ENCODE peak calls at places on chromosomes 5 and 9, in seven cellular contexts. One of them, this sample, is unnamed.
A peak's percentile ranks its signal among the peaks of the same experiment; 100 is the strongest.

GRCh38 chr5:168600409-168600808 is 21.2 kb upstream of the PANK3 start:
- DNase-seq in GM23248: no peak
- DNase-seq in PC-3: no peak
- DNase-seq in GM23338: peak; percentile 62
- DNase-seq in HCT116: no peak
- DNase-seq in SK-N-SH: peak; percentile 79
- DNase-seq in hepatocyte: peak; percentile 23
- DNase-seq in this sample: no peak

GRCh38 chr9:119366909-119367690 is 2.1 kb downstream of the BRINP1 start:
- DNase-seq in GM23248: no peak
- DNase-seq in PC-3: no peak
- DNase-seq in GM23338: no peak
- DNase-seq in HCT116: no peak
- DNase-seq in SK-N-SH: no peak
- DNase-seq in hepatocyte: no peak
- DNase-seq in this sample: no peak

GRCh38 chr5:116740771-116741170 is 166.1 kb upstream of the SEMA6A start:
- DNase-seq in GM23248: no peak
- DNase-seq in PC-3: no peak
- DNase-seq in GM23338: no peak
- DNase-seq in HCT116: no peak
- DNase-seq in SK-N-SH: no peak
- DNase-seq in hepatocyte: no peak
- DNase-seq in this sample: no peak

GRCh38 chr5:1542755-1543154 is 19.0 kb upstream of the LPCAT1 start:
- DNase-seq in GM23248: peak; percentile 87
- DNase-seq in PC-3: peak; percentile 98
- DNase-seq in GM23338: no peak
- DNase-seq in HCT116: peak; percentile 79
- DNase-seq in SK-N-SH: no peak
- DNase-seq in hepatocyte: no peak
- DNase-seq in this sample: no peak

GRCh38 chr9:115847245-115847644 is 306.3 kb upstream of the PAPPA start:
- DNase-seq in GM23248: peak; percentile 83
- DNase-seq in PC-3: peak; percentile 38
- DNase-seq in GM23338: no peak
- DNase-seq in HCT116: no peak
- DNase-seq in SK-N-SH: no peak
- DNase-seq in hepatocyte: no peak
- DNase-seq in this sample: no peak

GRCh38 chr5:61464512-61464911 is 132.5 kb downstream of the ZSWIM6 start:
- DNase-seq in GM23248: no peak
- DNase-seq in PC-3: no peak
- DNase-seq in GM23338: no peak
- DNase-seq in HCT116: no peak
- DNase-seq in SK-N-SH: no peak
- DNase-seq in hepatocyte: no peak
- DNase-seq in this sample: no peak

GRCh38 chr5:171957591-171958251 is 48.7 kb downstream of the FBXW11 start:
- DNase-seq in GM23248: no peak
- DNase-seq in PC-3: no peak
- DNase-seq in GM23338: no peak
- DNase-seq in HCT116: no peak
- DNase-seq in SK-N-SH: no peak
- DNase-seq in hepatocyte: no peak
- DNase-seq in this sample: no peak

GRCh38 chr5:132767150-132767549 is 9.9 kb downstream of the SEPTIN8 start:
- DNase-seq in GM23248: no peak
- DNase-seq in PC-3: no peak
- DNase-seq in GM23338: no peak
- DNase-seq in HCT116: no peak
- DNase-seq in SK-N-SH: no peak
- DNase-seq in hepatocyte: no peak
- DNase-seq in this sample: no peak

GRCh38 chr9:129194222-129194621 is 16.2 kb upstream of the IER5L start:
- DNase-seq in GM23248: no peak
- DNase-seq in PC-3: no peak
- DNase-seq in GM23338: no peak
- DNase-seq in HCT116: no peak
- DNase-seq in SK-N-SH: no peak
- DNase-seq in hepatocyte: no peak
- DNase-seq in this sample: no peak

GRCh38 chr9:127482662-127483061 is 31.4 kb downstream of the LRSAM1 start:
- DNase-seq in GM23248: no peak
- DNase-seq in PC-3: no peak
- DNase-seq in GM23338: no peak
- DNase-seq in HCT116: no peak
- DNase-seq in SK-N-SH: no peak
- DNase-seq in hepatocyte: no peak
- DNase-seq in this sample: no peak

GRCh38 chr5:6484899-6485298 is 36.2 kb downstream of the UBE2QL1 start:
- DNase-seq in GM23248: no peak
- DNase-seq in PC-3: no peak
- DNase-seq in GM23338: no peak
- DNase-seq in HCT116: no peak
- DNase-seq in SK-N-SH: no peak
- DNase-seq in hepatocyte: no peak
- DNase-seq in this sample: peak; percentile 33

GRCh38 chr9:15735083-15735974 is 182.5 kb downstream of the CCDC171 start:
- DNase-seq in GM23248: peak; percentile 94
- DNase-seq in PC-3: peak; percentile 86
- DNase-seq in GM23338: no peak
- DNase-seq in HCT116: no peak
- DNase-seq in SK-N-SH: no peak
- DNase-seq in hepatocyte: peak; percentile 62
- DNase-seq in this sample: no peak

GRCh38 chr9:2605246-2605645 is 16.3 kb upstream of the VLDLR start:
- DNase-seq in GM23248: no peak
- DNase-seq in PC-3: no peak
- DNase-seq in GM23338: no peak
- DNase-seq in HCT116: no peak
- DNase-seq in SK-N-SH: no peak
- DNase-seq in hepatocyte: no peak
- DNase-seq in this sample: no peak

GRCh38 chr5:126122942-126123341 is 300.3 kb upstream of the GRAMD2B start:
- DNase-seq in GM23248: no peak
- DNase-seq in PC-3: peak; percentile 15
- DNase-seq in GM23338: peak; percentile 46
- DNase-seq in HCT116: no peak
- DNase-seq in SK-N-SH: no peak
- DNase-seq in hepatocyte: no peak
- DNase-seq in this sample: no peak

GRCh38 chr5:121174351-121174750 is 677.3 kb upstream of the FTMT start:
- DNase-seq in GM23248: peak; percentile 3
- DNase-seq in PC-3: no peak
- DNase-seq in GM23338: no peak
- DNase-seq in HCT116: no peak
- DNase-seq in SK-N-SH: no peak
- DNase-seq in hepatocyte: no peak
- DNase-seq in this sample: no peak

GRCh38 chr5:18546570-18546969 is 912.3 kb downstream of the TAF11L14 start:
- DNase-seq in GM23248: no peak
- DNase-seq in PC-3: no peak
- DNase-seq in GM23338: peak; percentile 27
- DNase-seq in HCT116: no peak
- DNase-seq in SK-N-SH: peak; percentile 21
- DNase-seq in hepatocyte: no peak
- DNase-seq in this sample: no peak

GRCh38 chr5:143931986-143932385 is 120.0 kb downstream of the HMHB1 start:
- DNase-seq in GM23248: no peak
- DNase-seq in PC-3: no peak
- DNase-seq in GM23338: no peak
- DNase-seq in HCT116: no peak
- DNase-seq in SK-N-SH: no peak
- DNase-seq in hepatocyte: no peak
- DNase-seq in this sample: no peak

GRCh38 chr5:68476854-68477253 is 261.3 kb downstream of the PIK3R1 start:
- DNase-seq in GM23248: no peak
- DNase-seq in PC-3: no peak
- DNase-seq in GM23338: peak; percentile 25
- DNase-seq in HCT116: no peak
- DNase-seq in SK-N-SH: no peak
- DNase-seq in hepatocyte: no peak
- DNase-seq in this sample: no peak

GRCh38 chr5:172834570-172835245 is 657 bp downstream of the ERGIC1 start:
- DNase-seq in GM23248: peak; percentile 73
- DNase-seq in PC-3: no peak
- DNase-seq in GM23338: peak; percentile 82
- DNase-seq in HCT116: no peak
- DNase-seq in SK-N-SH: peak; percentile 64
- DNase-seq in hepatocyte: peak; percentile 46
- DNase-seq in this sample: no peak

GRCh38 chr5:1543398-1544293 is 19.9 kb upstream of the LPCAT1 start:
- DNase-seq in GM23248: peak; percentile 66
- DNase-seq in PC-3: no peak
- DNase-seq in GM23338: no peak
- DNase-seq in HCT116: no peak
- DNase-seq in SK-N-SH: no peak
- DNase-seq in hepatocyte: no peak
- DNase-seq in this sample: no peak

GRCh38 chr5:159458217-159458711 is 128.0 kb upstream of the IL12B start:
- DNase-seq in GM23248: no peak
- DNase-seq in PC-3: no peak
- DNase-seq in GM23338: no peak
- DNase-seq in HCT116: no peak
- DNase-seq in SK-N-SH: no peak
- DNase-seq in hepatocyte: no peak
- DNase-seq in this sample: peak; percentile 26

GRCh38 chr5:64790210-64790609 is 21.5 kb downstream of the CWC27 start:
- DNase-seq in GM23248: peak; percentile 19
- DNase-seq in PC-3: peak; percentile 45
- DNase-seq in GM23338: no peak
- DNase-seq in HCT116: no peak
- DNase-seq in SK-N-SH: no peak
- DNase-seq in hepatocyte: no peak
- DNase-seq in this sample: no peak

GRCh38 chr5:73619606-73620334 is 6.2 kb upstream of the ARHGEF28 start:
- DNase-seq in GM23248: no peak
- DNase-seq in PC-3: peak; percentile 31
- DNase-seq in GM23338: no peak
- DNase-seq in HCT116: no peak
- DNase-seq in SK-N-SH: no peak
- DNase-seq in hepatocyte: no peak
- DNase-seq in this sample: no peak

GRCh38 chr9:8489845-8490244 is 690.3 kb upstream of the DMAC1 start:
- DNase-seq in GM23248: no peak
- DNase-seq in PC-3: no peak
- DNase-seq in GM23338: no peak
- DNase-seq in HCT116: no peak
- DNase-seq in SK-N-SH: no peak
- DNase-seq in hepatocyte: no peak
- DNase-seq in this sample: no peak

GRCh38 chr5:112861638-112861985 is 525 bp downstream of the SRP19 start:
- DNase-seq in GM23248: peak; percentile 36
- DNase-seq in PC-3: no peak
- DNase-seq in GM23338: no peak
- DNase-seq in HCT116: no peak
- DNase-seq in SK-N-SH: no peak
- DNase-seq in hepatocyte: no peak
- DNase-seq in this sample: no peak

GRCh38 chr9:120609636-120610035 is 29.7 kb upstream of the CDK5RAP2 start:
- DNase-seq in GM23248: no peak
- DNase-seq in PC-3: no peak
- DNase-seq in GM23338: no peak
- DNase-seq in HCT116: no peak
- DNase-seq in SK-N-SH: no peak
- DNase-seq in hepatocyte: no peak
- DNase-seq in this sample: no peak
- TF ChIP-seq EZH2phosphoT487 in GM23248: no peak
- TF ChIP-seq EZH2phosphoT487 in PC-3: no peak
- TF ChIP-seq EZH2phosphoT487 in GM23338: no peak
- TF ChIP-seq EZH2phosphoT487 in HCT116: no peak
- TF ChIP-seq EZH2phosphoT487 in SK-N-SH: no peak
- TF ChIP-seq EZH2phosphoT487 in hepatocyte: no peak
- TF ChIP-seq EZH2phosphoT487 in this sample: no peak

GRCh38 chr5:178650214-178650613 is 23.4 kb upstream of the CLK4 start:
- DNase-seq in GM23248: no peak
- DNase-seq in PC-3: no peak
- DNase-seq in GM23338: no peak
- DNase-seq in HCT116: no peak
- DNase-seq in SK-N-SH: no peak
- DNase-seq in hepatocyte: no peak
- DNase-seq in this sample: no peak

GRCh38 chr5:178651046-178651810 is 24.4 kb upstream of the CLK4 start:
- DNase-seq in GM23248: peak; percentile 79
- DNase-seq in PC-3: peak; percentile 94
- DNase-seq in GM23338: no peak
- DNase-seq in HCT116: no peak
- DNase-seq in SK-N-SH: no peak
- DNase-seq in hepatocyte: no peak
- DNase-seq in this sample: no peak
- TF ChIP-seq EZH2phosphoT487 in GM23248: no peak
- TF ChIP-seq EZH2phosphoT487 in PC-3: no peak
- TF ChIP-seq EZH2phosphoT487 in GM23338: no peak
- TF ChIP-seq EZH2phosphoT487 in HCT116: no peak
- TF ChIP-seq EZH2phosphoT487 in SK-N-SH: no peak
- TF ChIP-seq EZH2phosphoT487 in hepatocyte: no peak
- TF ChIP-seq EZH2phosphoT487 in this sample: no peak

GRCh38 chr9:98175762-98176161 is 16.7 kb downstream of the CORO2A start:
- DNase-seq in GM23248: no peak
- DNase-seq in PC-3: no peak
- DNase-seq in GM23338: no peak
- DNase-seq in HCT116: no peak
- DNase-seq in SK-N-SH: no peak
- DNase-seq in hepatocyte: no peak
- DNase-seq in this sample: no peak

GRCh38 chr9:98175013-98175679 is 17.3 kb downstream of the CORO2A start:
- DNase-seq in GM23248: no peak
- DNase-seq in PC-3: no peak
- DNase-seq in GM23338: no peak
- DNase-seq in HCT116: no peak
- DNase-seq in SK-N-SH: no peak
- DNase-seq in hepatocyte: no peak
- DNase-seq in this sample: no peak

GRCh38 chr9:98171176-98171925 is 21.1 kb downstream of the CORO2A start:
- DNase-seq in GM23248: no peak
- DNase-seq in PC-3: no peak
- DNase-seq in GM23338: no peak
- DNase-seq in HCT116: no peak
- DNase-seq in SK-N-SH: peak; percentile 47
- DNase-seq in hepatocyte: no peak
- DNase-seq in this sample: no peak

GRCh38 chr9:98173181-98173580 is 19.3 kb downstream of the CORO2A start:
- DNase-seq in GM23248: no peak
- DNase-seq in PC-3: no peak
- DNase-seq in GM23338: no peak
- DNase-seq in HCT116: no peak
- DNase-seq in SK-N-SH: no peak
- DNase-seq in hepatocyte: no peak
- DNase-seq in this sample: no peak

GRCh38 chr9:98172604-98173003 is 19.8 kb downstream of the CORO2A start:
- DNase-seq in GM23248: no peak
- DNase-seq in PC-3: peak; percentile 70
- DNase-seq in GM23338: peak; percentile 49
- DNase-seq in HCT116: no peak
- DNase-seq in SK-N-SH: no peak
- DNase-seq in hepatocyte: no peak
- DNase-seq in this sample: no peak
- TF ChIP-seq EZH2phosphoT487 in GM23248: no peak
- TF ChIP-seq EZH2phosphoT487 in PC-3: no peak
- TF ChIP-seq EZH2phosphoT487 in GM23338: no peak
- TF ChIP-seq EZH2phosphoT487 in HCT116: no peak
- TF ChIP-seq EZH2phosphoT487 in SK-N-SH: no peak
- TF ChIP-seq EZH2phosphoT487 in hepatocyte: no peak
- TF ChIP-seq EZH2phosphoT487 in this sample: no peak

GRCh38 chr9:30015073-30015472 is 2369.4 kb upstream of the ACO1 start:
- DNase-seq in GM23248: no peak
- DNase-seq in PC-3: no peak
- DNase-seq in GM23338: no peak
- DNase-seq in HCT116: no peak
- DNase-seq in SK-N-SH: no peak
- DNase-seq in hepatocyte: no peak
- DNase-seq in this sample: no peak
- TF ChIP-seq EZH2phosphoT487 in GM23248: no peak
- TF ChIP-seq EZH2phosphoT487 in PC-3: no peak
- TF ChIP-seq EZH2phosphoT487 in GM23338: no peak
- TF ChIP-seq EZH2phosphoT487 in HCT116: no peak
- TF ChIP-seq EZH2phosphoT487 in SK-N-SH: no peak
- TF ChIP-seq EZH2phosphoT487 in hepatocyte: no peak
- TF ChIP-seq EZH2phosphoT487 in this sample: no peak